ENCODE peak calls at places on chromosomes 16 and 17, in seven cellular contexts. One of them, this sample, is unnamed.

GRCh38 chr16:53112015-53112414 is 57.2 kb downstream of the CHD9 start:
- DNase-seq in GM23248: no peak
- DNase-seq in hepatocyte: no peak
- DNase-seq in GM23338: no peak
- DNase-seq in neural progenitor cell: no peak
- DNase-seq in MM.1S: no peak
- DNase-seq in HCT116: no peak
- DNase-seq in this sample: no peak

GRCh38 chr16:88478115-88478514 is 25.0 kb downstream of the ZFPM1 start:
- DNase-seq in MM.1S: no peak
- DNase-seq in GM23338: no peak
- DNase-seq in hepatocyte: no peak
- DNase-seq in HCT116: no peak
- DNase-seq in GM23248: no peak
- DNase-seq in neural progenitor cell: no peak
- DNase-seq in this sample: no peak

GRCh38 chr16:81314603-81315270 is at the start of gene GAN:
- DNase-seq in neural progenitor cell: peak
- DNase-seq in hepatocyte: peak
- DNase-seq in GM23248: peak
- DNase-seq in HCT116: peak
- DNase-seq in MM.1S: peak
- DNase-seq in GM23338: peak
- DNase-seq in this sample: peak

GRCh38 chr16:23549938-23550337 is 7.2 kb downstream of the EARS2 start:
- DNase-seq in MM.1S: no peak
- DNase-seq in neural progenitor cell: no peak
- DNase-seq in GM23338: no peak
- DNase-seq in GM23248: no peak
- DNase-seq in hepatocyte: no peak
- DNase-seq in HCT116: no peak
- DNase-seq in this sample: no peak

GRCh38 chr17:60959011-60959410 is 281.4 kb downstream of the BCAS3 start:
- DNase-seq in MM.1S: no peak
- DNase-seq in hepatocyte: no peak
- DNase-seq in GM23248: no peak
- DNase-seq in HCT116: no peak
- DNase-seq in neural progenitor cell: no peak
- DNase-seq in GM23338: no peak
- DNase-seq in this sample: no peak

GRCh38 chr16:51359141-51359960 is 208.3 kb upstream of the SALL1 start:
- DNase-seq in neural progenitor cell: peak
- DNase-seq in MM.1S: no peak
- DNase-seq in GM23338: peak
- DNase-seq in GM23248: peak
- DNase-seq in HCT116: no peak
- DNase-seq in hepatocyte: no peak
- DNase-seq in this sample: no peak

GRCh38 chr16:14632693-14633569 is at the start of gene BFAR:
- DNase-seq in MM.1S: peak
- DNase-seq in neural progenitor cell: peak
- DNase-seq in HCT116: peak
- DNase-seq in GM23248: peak
- DNase-seq in GM23338: peak
- DNase-seq in hepatocyte: peak
- DNase-seq in this sample: peak

GRCh38 chr17:80605326-80606066 is 60.9 kb downstream of the RPTOR start:
- DNase-seq in GM23338: no peak
- DNase-seq in MM.1S: no peak
- DNase-seq in HCT116: no peak
- DNase-seq in neural progenitor cell: no peak
- DNase-seq in GM23248: peak
- DNase-seq in hepatocyte: peak
- DNase-seq in this sample: peak

GRCh38 chr17:75262112-75262606 is 480 bp downstream of the MRPS7 start:
- DNase-seq in GM23248: peak
- DNase-seq in hepatocyte: peak
- DNase-seq in GM23338: peak
- DNase-seq in neural progenitor cell: peak
- DNase-seq in MM.1S: no peak
- DNase-seq in HCT116: no peak
- DNase-seq in this sample: peak

GRCh38 chr16:11410382-11411058 is 65.3 kb downstream of the RMI2 start:
- DNase-seq in MM.1S: no peak
- DNase-seq in HCT116: no peak
- DNase-seq in GM23248: peak
- DNase-seq in GM23338: no peak
- DNase-seq in hepatocyte: no peak
- DNase-seq in neural progenitor cell: no peak
- DNase-seq in this sample: no peak

GRCh38 chr17:17937450-17937849 is 34.8 kb downstream of the TOM1L2 start:
- DNase-seq in MM.1S: no peak
- DNase-seq in neural progenitor cell: no peak
- DNase-seq in GM23338: no peak
- DNase-seq in hepatocyte: no peak
- DNase-seq in HCT116: no peak
- DNase-seq in GM23248: peak
- DNase-seq in this sample: no peak

GRCh38 chr16:1261131-1261917 is 5.5 kb downstream of the TPSD1 start:
- DNase-seq in neural progenitor cell: no peak
- DNase-seq in GM23338: peak
- DNase-seq in HCT116: no peak
- DNase-seq in hepatocyte: no peak
- DNase-seq in GM23248: no peak
- DNase-seq in MM.1S: peak
- DNase-seq in this sample: peak

GRCh38 chr17:8745586-8746500 is 1.2 kb upstream of the CCDC42 start:
- DNase-seq in neural progenitor cell: peak
- DNase-seq in MM.1S: peak
- DNase-seq in GM23248: peak
- DNase-seq in hepatocyte: peak
- DNase-seq in HCT116: peak
- DNase-seq in GM23338: peak
- DNase-seq in this sample: peak

GRCh38 chr17:83113792-83114191 is 34.4 kb downstream of the METRNL start:
- DNase-seq in GM23248: no peak
- DNase-seq in hepatocyte: no peak
- DNase-seq in MM.1S: no peak
- DNase-seq in neural progenitor cell: no peak
- DNase-seq in GM23338: no peak
- DNase-seq in HCT116: no peak
- DNase-seq in this sample: no peak

GRCh38 chr16:56748191-56748590 is 18.3 kb downstream of the NUP93 start:
- DNase-seq in MM.1S: no peak
- DNase-seq in HCT116: no peak
- DNase-seq in GM23248: no peak
- DNase-seq in neural progenitor cell: no peak
- DNase-seq in GM23338: no peak
- DNase-seq in hepatocyte: no peak
- DNase-seq in this sample: no peak

GRCh38 chr16:50731989-50732589 is 9.8 kb upstream of the CYLD start:
- DNase-seq in HCT116: no peak
- DNase-seq in neural progenitor cell: no peak
- DNase-seq in hepatocyte: no peak
- DNase-seq in MM.1S: no peak
- DNase-seq in GM23338: no peak
- DNase-seq in GM23248: no peak
- DNase-seq in this sample: no peak

GRCh38 chr17:68682913-68683312 is 81.7 kb upstream of the FAM20A start:
- DNase-seq in GM23248: peak
- DNase-seq in HCT116: no peak
- DNase-seq in GM23338: no peak
- DNase-seq in neural progenitor cell: no peak
- DNase-seq in hepatocyte: no peak
- DNase-seq in MM.1S: no peak
- DNase-seq in this sample: no peak

GRCh38 chr17:64282753-64283080 is 19.7 kb upstream of the TEX2 start:
- DNase-seq in neural progenitor cell: no peak
- DNase-seq in GM23338: no peak
- DNase-seq in hepatocyte: no peak
- DNase-seq in GM23248: no peak
- DNase-seq in MM.1S: no peak
- DNase-seq in HCT116: no peak
- DNase-seq in this sample: peak

GRCh38 chr16:87764600-87765472 is 950 bp downstream of the KLHDC4 start:
- DNase-seq in HCT116: no peak
- DNase-seq in GM23338: no peak
- DNase-seq in GM23248: no peak
- DNase-seq in MM.1S: peak
- DNase-seq in hepatocyte: no peak
- DNase-seq in neural progenitor cell: no peak
- DNase-seq in this sample: no peak

GRCh38 chr17:43014020-43014615 is 7.5 kb downstream of the IFI35 start:
- DNase-seq in GM23248: no peak
- DNase-seq in HCT116: no peak
- DNase-seq in MM.1S: no peak
- DNase-seq in GM23338: no peak
- DNase-seq in hepatocyte: no peak
- DNase-seq in neural progenitor cell: no peak
- DNase-seq in this sample: no peak

GRCh38 chr17:82411396-82412053 is 6.6 kb upstream of the HEXD start:
- DNase-seq in hepatocyte: no peak
- DNase-seq in MM.1S: no peak
- DNase-seq in GM23338: no peak
- DNase-seq in HCT116: no peak
- DNase-seq in GM23248: no peak
- DNase-seq in neural progenitor cell: no peak
- DNase-seq in this sample: no peak

GRCh38 chr16:89720520-89720858 is 209 bp downstream of the VPS9D1 start:
- DNase-seq in neural progenitor cell: peak
- DNase-seq in HCT116: no peak
- DNase-seq in GM23338: peak
- DNase-seq in MM.1S: no peak
- DNase-seq in hepatocyte: peak
- DNase-seq in GM23248: peak
- DNase-seq in this sample: peak

GRCh38 chr17:40564195-40564882 is 933 bp downstream of the CCR7 start:
- DNase-seq in hepatocyte: no peak
- DNase-seq in neural progenitor cell: no peak
- DNase-seq in HCT116: no peak
- DNase-seq in GM23248: no peak
- DNase-seq in GM23338: no peak
- DNase-seq in MM.1S: no peak
- DNase-seq in this sample: no peak

GRCh38 chr17:28327031-28327607 is 8.1 kb downstream of the TMEM97 start:
- DNase-seq in neural progenitor cell: no peak
- DNase-seq in MM.1S: no peak
- DNase-seq in GM23338: no peak
- DNase-seq in HCT116: no peak
- DNase-seq in GM23248: peak
- DNase-seq in hepatocyte: no peak
- DNase-seq in this sample: peak
- TF ChIP-seq EZH2 in neural progenitor cell: no peak
- TF ChIP-seq EZH2 in MM.1S: no peak
- TF ChIP-seq EZH2 in GM23338: no peak
- TF ChIP-seq EZH2 in HCT116: no peak
- TF ChIP-seq EZH2 in GM23248: no peak
- TF ChIP-seq EZH2 in hepatocyte: no peak
- TF ChIP-seq EZH2 in this sample: no peak

GRCh38 chr17:41631025-41631889 is 6.9 kb upstream of the KRT17 start:
- DNase-seq in GM23338: no peak
- DNase-seq in MM.1S: no peak
- DNase-seq in hepatocyte: no peak
- DNase-seq in HCT116: no peak
- DNase-seq in GM23248: no peak
- DNase-seq in neural progenitor cell: no peak
- DNase-seq in this sample: no peak

GRCh38 chr17:41632482-41633105 is 8.2 kb upstream of the KRT17 start:
- DNase-seq in GM23338: no peak
- DNase-seq in MM.1S: no peak
- DNase-seq in hepatocyte: no peak
- DNase-seq in HCT116: no peak
- DNase-seq in GM23248: no peak
- DNase-seq in neural progenitor cell: no peak
- DNase-seq in this sample: no peak

GRCh38 chr17:41629826-41630670 is 5.7 kb upstream of the KRT17 start:
- DNase-seq in hepatocyte: no peak
- DNase-seq in MM.1S: no peak
- DNase-seq in neural progenitor cell: no peak
- DNase-seq in GM23338: no peak
- DNase-seq in HCT116: no peak
- DNase-seq in GM23248: no peak
- DNase-seq in this sample: no peak

GRCh38 chr17:41633498-41634197 is 9.3 kb upstream of the KRT17 start:
- DNase-seq in neural progenitor cell: peak
- DNase-seq in GM23338: no peak
- DNase-seq in HCT116: no peak
- DNase-seq in GM23248: no peak
- DNase-seq in hepatocyte: no peak
- DNase-seq in MM.1S: no peak
- DNase-seq in this sample: no peak

GRCh38 chr17:41631890-41632269 is 7.5 kb upstream of the KRT17 start:
- DNase-seq in GM23338: no peak
- DNase-seq in GM23248: no peak
- DNase-seq in MM.1S: no peak
- DNase-seq in HCT116: no peak
- DNase-seq in neural progenitor cell: no peak
- DNase-seq in hepatocyte: no peak
- DNase-seq in this sample: no peak
- TF ChIP-seq EZH2phosphoT487 in GM23338: no peak
- TF ChIP-seq EZH2phosphoT487 in GM23248: no peak
- TF ChIP-seq EZH2phosphoT487 in MM.1S: no peak
- TF ChIP-seq EZH2phosphoT487 in HCT116: no peak
- TF ChIP-seq EZH2phosphoT487 in neural progenitor cell: no peak
- TF ChIP-seq EZH2phosphoT487 in hepatocyte: no peak
- TF ChIP-seq EZH2phosphoT487 in this sample: no peak

DNA sequence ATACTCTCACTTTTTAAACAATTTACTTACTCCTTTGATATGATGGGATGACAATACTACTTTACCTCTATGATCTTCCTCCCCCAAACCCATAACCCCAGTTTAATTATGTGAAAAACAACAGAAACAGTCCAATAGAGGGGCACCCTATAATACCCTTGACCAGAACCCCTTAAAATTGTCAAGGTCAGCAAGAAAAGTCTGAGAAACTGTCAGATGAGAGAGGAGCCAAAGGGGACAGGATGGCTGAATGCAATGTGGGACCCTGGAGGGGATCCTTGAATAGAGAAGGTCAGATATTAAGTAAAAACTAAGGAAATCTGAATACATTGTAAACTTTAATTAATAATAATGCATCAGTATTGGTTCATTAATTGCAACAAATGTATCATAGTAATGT is 15.8 kb upstream of the HYDIN start:
- DNase-seq in neural progenitor cell: no peak
- DNase-seq in GM23338: no peak
- DNase-seq in hepatocyte: no peak
- DNase-seq in HCT116: no peak
- DNase-seq in GM23248: no peak
- DNase-seq in MM.1S: no peak
- DNase-seq in this sample: no peak
- H3K4me2 ChIP-seq in neural progenitor cell: no peak
- H3K4me2 ChIP-seq in GM23338: no peak
- H3K4me2 ChIP-seq in hepatocyte: no peak
- H3K4me2 ChIP-seq in HCT116: no peak
- H3K4me2 ChIP-seq in GM23248: no peak
- H3K4me2 ChIP-seq in MM.1S: no peak
- H3K4me2 ChIP-seq in this sample: no peak

GRCh38 chr16:17949713-17950112 is 386.8 kb downstream of the NPIPA8 start:
- DNase-seq in GM23338: no peak
- DNase-seq in HCT116: no peak
- DNase-seq in MM.1S: no peak
- DNase-seq in GM23248: no peak
- DNase-seq in hepatocyte: no peak
- DNase-seq in neural progenitor cell: no peak
- DNase-seq in this sample: no peak
- TF ChIP-seq EZH2 in GM23338: no peak
- TF ChIP-seq EZH2 in HCT116: no peak
- TF ChIP-seq EZH2 in MM.1S: no peak
- TF ChIP-seq EZH2 in GM23248: no peak
- TF ChIP-seq EZH2 in hepatocyte: no peak
- TF ChIP-seq EZH2 in neural progenitor cell: no peak
- TF ChIP-seq EZH2 in this sample: no peak

GRCh38 chr16:3637371-3637923 is 17.0 kb upstream of the DNASE1 start:
- DNase-seq in neural progenitor cell: no peak
- DNase-seq in HCT116: no peak
- DNase-seq in GM23338: peak
- DNase-seq in GM23248: no peak
- DNase-seq in MM.1S: peak
- DNase-seq in hepatocyte: peak
- DNase-seq in this sample: no peak
- TF ChIP-seq EZH2phosphoT487 in neural progenitor cell: no peak
- TF ChIP-seq EZH2phosphoT487 in HCT116: no peak
- TF ChIP-seq EZH2phosphoT487 in GM23338: no peak
- TF ChIP-seq EZH2phosphoT487 in GM23248: no peak
- TF ChIP-seq EZH2phosphoT487 in MM.1S: no peak
- TF ChIP-seq EZH2phosphoT487 in hepatocyte: no peak
- TF ChIP-seq EZH2phosphoT487 in this sample: no peak